ENCODE peak calls at places on chromosomes 4 and X, in five cellular contexts. One of them, this sample, is unnamed.
A peak's percentile ranks its signal among the peaks of the same experiment; 100 is the strongest.

GRCh38 chrX:17738737-17739535 is 1.6 kb downstream of the SCML1 start:
- DNase-seq in GM04504: no peak
- DNase-seq in epithelial cell of proximal tubule: no peak
- DNase-seq in AG10803: peak; percentile 45
- DNase-seq in islet precursor cell: no peak
- DNase-seq in this sample: no peak

GRCh38 chr4:88008624-88009235 is 1.3 kb downstream of the PKD2 start:
- DNase-seq in GM04504: no peak
- DNase-seq in AG10803: peak; percentile 38
- DNase-seq in islet precursor cell: no peak
- DNase-seq in epithelial cell of proximal tubule: no peak
- DNase-seq in this sample: no peak

GRCh38 chr4:72842323-72842722 is 227.2 kb downstream of the COX18 start:
- DNase-seq in islet precursor cell: no peak
- DNase-seq in GM04504: no peak
- DNase-seq in epithelial cell of proximal tubule: no peak
- DNase-seq in AG10803: no peak
- DNase-seq in this sample: no peak

GRCh38 chr4:75821216-75821615 is 81.0 kb downstream of the PPEF2 start:
- DNase-seq in islet precursor cell: no peak
- DNase-seq in AG10803: no peak
- DNase-seq in GM04504: no peak
- DNase-seq in epithelial cell of proximal tubule: no peak
- DNase-seq in this sample: no peak

GRCh38 chr4:142351958-142352357 is 494.1 kb downstream of the INPP4B start:
- DNase-seq in AG10803: no peak
- DNase-seq in epithelial cell of proximal tubule: no peak
- DNase-seq in GM04504: no peak
- DNase-seq in islet precursor cell: no peak
- DNase-seq in this sample: no peak

GRCh38 chr4:88759039-88759631 is 61.5 kb upstream of the NAP1L5 start:
- DNase-seq in epithelial cell of proximal tubule: no peak
- DNase-seq in GM04504: no peak
- DNase-seq in islet precursor cell: peak; percentile 73
- DNase-seq in AG10803: peak; percentile 66
- DNase-seq in this sample: no peak

GRCh38 chr4:145936142-145937020 is 2.2 kb downstream of the ZNF827 start:
- DNase-seq in islet precursor cell: peak; percentile 90
- DNase-seq in AG10803: peak; percentile 65
- DNase-seq in GM04504: no peak
- DNase-seq in epithelial cell of proximal tubule: no peak
- DNase-seq in this sample: no peak

GRCh38 chr4:6824772-6825402 is 42.4 kb downstream of the KIAA0232 start:
- DNase-seq in epithelial cell of proximal tubule: no peak
- DNase-seq in GM04504: no peak
- DNase-seq in AG10803: no peak
- DNase-seq in islet precursor cell: no peak
- DNase-seq in this sample: no peak

This sample was measured in AG04450.